ENCODE peak calls at places on chromosomes 11 and 22, in six cellular contexts. V, P, M, Y, F and X are unnamed samples.

GRCh38 chr11:44270403-44271192 is 39.3 kb downstream of the ALX4 start:
- DNase-seq in V (peak; percentile 51), Y (no peak), F (no peak), P (no peak), M (no peak), X (peak; percentile 41)

GRCh38 chr22:18067121-18067520 is 10.7 kb upstream of the PEX26 start:
- DNase-seq in F (no peak), V (peak; percentile 47), Y (no peak), M (no peak), P (no peak), X (no peak)

GRCh38 chr11:15745266-15745665 is 611.1 kb downstream of the SOX6 start:
- DNase-seq in Y (no peak), V (no peak), F (no peak), P (no peak), M (no peak), X (no peak)

GRCh38 chr11:18236664-18237356 is at the start of gene SAA4:
- DNase-seq in V (no peak), F (no peak), P (no peak), M (no peak), Y (no peak), X (no peak)

GRCh38 chr11:94315664-94316063 is 11.3 kb downstream of the IZUMO1R start:
- DNase-seq in V (no peak), P (no peak), Y (no peak), M (no peak), F (peak; percentile 45), X (no peak)

GRCh38 chr11:99548264-99548663 is 527.5 kb downstream of the CNTN5 start:
- DNase-seq in F (no peak), Y (no peak), P (no peak), M (no peak), V (no peak), X (no peak)

GRCh38 chr11:44610556-44610955 is 45.1 kb downstream of the CD82 start:
- DNase-seq in M (no peak), P (no peak), V (no peak), F (no peak), Y (no peak), X (no peak)

GRCh38 chr11:1260023-1260501 is 37.2 kb downstream of the MUC5B start:
- DNase-seq in M (no peak), P (no peak), Y (no peak), F (no peak), V (no peak), X (peak; percentile 77)

GRCh38 chr11:129440028-129440630 is 64.5 kb downstream of the BARX2 start:
- DNase-seq in F (no peak), P (no peak), V (no peak), Y (no peak), M (peak; percentile 73), X (no peak)

GRCh38 chr22:23837911-23838685 is 708 bp downstream of the DERL3 start:
- DNase-seq in V (peak; percentile 88), P (no peak), F (no peak), M (no peak), Y (no peak), X (no peak)

GRCh38 chr11:48193876-48194275 is 22.7 kb upstream of the OR4B1 start:
- DNase-seq in P (no peak), V (no peak), Y (no peak), M (no peak), F (no peak), X (no peak)

GRCh38 chr11:16154715-16155396 is 201.5 kb downstream of the SOX6 start:
- DNase-seq in F (no peak), Y (no peak), P (no peak), M (peak; percentile 56), V (no peak), X (no peak)

GRCh38 chr11:120236169-120237107 is 3.5 kb upstream of the POU2F3 start:
- DNase-seq in Y (no peak), V (no peak), M (no peak), P (no peak), F (no peak), X (no peak)

GRCh38 chr22:41598891-41599635 is 9.4 kb upstream of the PMM1 start:
- DNase-seq in V (peak; percentile 11), P (no peak), M (no peak), Y (no peak), F (no peak), X (peak; percentile 34)

GRCh38 chr11:67584881-67585873 is 1.6 kb downstream of the GSTP1 start:
- DNase-seq in P (peak; percentile 20), Y (no peak), F (no peak), M (peak; percentile 27), V (no peak), X (no peak)

GRCh38 chr11:67584205-67584880 is 731 bp downstream of the GSTP1 start:
- DNase-seq in M (peak; percentile 83), P (peak; percentile 87), F (peak; percentile 94), V (peak; percentile 91), Y (peak; percentile 45), X (peak; percentile 71)

GRCh38 chr11:67585911-67586310 is 2.3 kb downstream of the GSTP1 start:
- DNase-seq in P (no peak), F (no peak), M (no peak), V (no peak), Y (no peak), X (no peak)

GRCh38 chr11:67583319-67584204 is at the start of gene GSTP1:
- DNase-seq in Y (peak; percentile 43), V (peak; percentile 95), F (peak; percentile 96), P (peak; percentile 90), M (peak; percentile 92), X (peak; percentile 96)

DNA sequence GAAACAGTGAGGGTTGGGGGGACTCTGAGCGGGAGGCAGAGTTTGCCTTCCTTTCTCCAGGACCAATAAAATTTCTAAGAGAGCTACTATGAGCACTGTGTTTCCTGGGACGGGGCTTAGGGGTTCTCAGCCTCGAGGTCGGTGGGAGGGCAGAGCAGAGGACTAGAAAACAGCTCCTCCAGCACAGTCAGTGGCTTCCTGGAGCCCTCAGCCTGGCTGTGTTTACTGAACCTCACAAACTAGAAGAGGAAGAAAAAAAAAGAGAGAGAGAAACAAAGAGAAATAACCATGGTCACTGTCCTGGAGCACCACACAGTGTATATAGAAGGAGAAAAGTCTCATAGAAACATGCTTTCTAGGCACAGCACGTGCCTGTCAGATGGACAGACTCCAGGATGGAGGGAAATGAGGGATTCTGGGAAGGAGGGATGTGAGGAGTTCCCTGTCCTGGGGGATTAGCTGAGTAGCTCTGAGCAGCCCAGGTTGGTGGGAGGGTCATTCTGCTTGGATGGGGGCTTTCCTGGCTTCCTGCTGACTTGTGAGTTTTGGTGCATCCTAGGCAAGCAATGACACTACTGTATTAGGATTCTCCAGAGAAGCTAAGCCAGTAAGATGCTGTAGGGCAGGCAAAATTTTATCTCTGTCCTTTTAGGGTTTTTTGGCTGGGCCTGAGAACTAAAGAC is 3.1 kb downstream of the GSTP1 start:
- DNase-seq in M (no peak), V (no peak), Y (no peak), P (no peak), F (no peak), X (no peak)
- TF ChIP-seq POLR2A in M (no peak), V (no peak), Y (no peak), P (no peak), F (no peak), X (no peak)

DNA sequence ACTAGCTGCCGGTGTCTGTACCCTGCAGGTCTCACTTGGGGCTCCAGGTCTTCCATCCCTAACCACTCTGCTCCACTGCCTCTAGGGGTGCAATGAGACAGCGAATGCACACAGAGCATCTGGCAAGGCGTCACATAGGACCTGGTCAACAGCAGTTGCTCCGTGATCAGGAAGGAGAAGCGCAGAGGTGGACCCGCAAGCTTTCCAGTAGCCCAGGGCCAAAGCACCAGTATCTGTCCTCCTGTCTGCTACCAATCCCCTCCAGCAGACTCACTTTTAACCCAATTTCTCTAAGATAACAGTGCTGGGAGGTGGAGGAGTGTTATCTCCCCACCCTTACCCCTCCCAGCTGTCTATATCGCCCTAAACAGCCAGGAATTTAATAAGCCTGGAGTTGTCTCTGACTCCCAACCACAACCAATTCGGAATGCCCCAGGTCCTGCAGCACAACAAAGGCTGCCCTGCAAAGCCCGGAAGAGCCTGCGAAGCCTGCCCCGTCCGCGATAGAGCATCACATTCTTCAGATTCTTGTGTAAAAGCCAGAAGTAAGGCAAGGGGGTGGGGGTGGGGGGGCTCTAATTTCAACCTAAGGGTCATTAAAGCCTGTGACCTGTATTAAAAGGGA is 19.3 kb downstream of the MYH9 start:
- DNase-seq in M (no peak), P (no peak), F (no peak), V (no peak), Y (no peak), X (peak; percentile 98)
- TF ChIP-seq POLR2A in M (no peak), P (peak; percentile 35), F (no peak), V (no peak), Y (no peak), X (peak; percentile 42)

GRCh38 chr11:133953571-133953970 is 3.2 kb downstream of the IGSF9B start:
- DNase-seq in Y (no peak), F (no peak), M (no peak), P (no peak), V (no peak), X (no peak)

GRCh38 chr11:133953999-133954398 is 2.8 kb downstream of the IGSF9B start:
- DNase-seq in M (no peak), Y (no peak), P (no peak), V (no peak), F (no peak), X (no peak)

GRCh38 chr11:133955945-133956421 is 785 bp downstream of the IGSF9B start:
- DNase-seq in F (no peak), Y (no peak), P (no peak), M (no peak), V (no peak), X (no peak)

GRCh38 chr11:133956650-133957633 is at the start of gene IGSF9B:
- DNase-seq in Y (no peak), P (peak; percentile 85), F (no peak), M (peak; percentile 92), V (peak; percentile 92), X (peak; percentile 65)

DNA sequence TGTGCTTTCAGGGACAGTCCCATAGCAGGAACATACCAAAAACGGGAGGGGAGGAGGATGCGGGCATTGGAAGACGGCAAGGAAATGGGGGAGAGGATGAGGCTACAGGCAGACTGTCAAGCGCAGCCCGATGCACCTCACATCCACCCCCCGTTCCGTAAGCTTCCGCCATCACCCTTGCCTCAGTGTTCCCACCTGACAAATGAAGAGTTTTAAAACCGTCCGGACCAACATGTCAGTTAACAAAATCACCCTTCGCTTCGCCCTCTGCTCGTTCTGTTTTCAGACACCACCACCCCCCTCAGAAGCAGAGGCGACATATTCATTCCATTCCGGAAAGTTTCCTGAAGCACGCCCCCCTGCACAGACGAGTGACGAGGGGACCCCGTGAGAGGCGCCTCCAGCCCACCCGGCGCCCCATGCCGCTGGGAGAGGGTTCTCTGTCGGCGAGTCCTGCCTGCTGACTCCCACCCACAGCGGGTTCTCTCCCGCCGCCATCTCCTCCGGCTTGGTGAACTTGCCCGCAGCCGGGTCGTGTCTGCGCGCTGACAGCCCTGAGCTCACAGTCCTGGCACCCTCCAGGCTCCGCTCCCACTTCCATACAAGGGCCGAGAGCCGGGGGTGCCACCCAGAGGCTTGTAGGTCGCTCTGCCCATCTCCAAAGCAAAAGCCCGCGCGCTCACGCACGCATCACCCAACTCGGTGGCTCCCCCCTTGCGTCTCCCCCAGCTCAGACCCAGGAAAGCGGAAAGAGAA is 1.5 kb downstream of the IGSF9B start:
- DNase-seq in F (no peak), M (peak; percentile 34), V (no peak), P (no peak), Y (no peak), X (no peak)
- TF ChIP-seq POLR2A in F (peak; percentile 80), M (no peak), V (no peak), P (no peak), Y (peak; percentile 69), X (no peak)

DNA sequence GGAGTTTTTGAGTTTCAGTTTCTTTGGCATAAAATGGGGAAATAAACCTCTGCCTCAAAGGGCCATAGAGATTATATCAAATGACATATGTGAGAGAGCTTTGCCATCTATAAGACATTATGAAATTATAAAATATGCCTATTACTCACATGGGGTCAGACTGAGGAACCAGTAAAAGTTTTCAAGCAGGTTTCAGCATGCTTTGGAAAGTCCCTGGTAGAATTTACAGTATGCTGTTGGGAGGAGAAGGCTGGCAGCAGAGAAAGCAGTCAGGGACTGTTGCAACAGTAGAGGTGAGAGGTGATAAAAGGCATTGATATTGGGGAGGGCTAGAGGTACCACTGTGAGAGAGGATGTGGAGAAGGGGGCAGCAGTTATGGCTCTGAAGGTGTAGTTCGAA is 13.6 kb upstream of the MTNR1B start:
- DNase-seq in V (no peak), Y (no peak), M (no peak), P (no peak), F (no peak), X (no peak)
- TF ChIP-seq POLR2A in V (no peak), Y (no peak), M (no peak), P (no peak), F (no peak), X (no peak)